ENCODE peak calls at places on chromosome 5, in four cellular contexts. Y is stimulated activated CD8-positive, alpha-beta memory T cell treated with anti-CD3 and anti-CD28 coated beads, Interleukin-2, amount 100 ng/mL, for 48 hours; S is tibial nerve; I is iris pigment epithelial cell. Z is an unnamed sample.

GRCh38 chr5:90022711-90023053 is 386.9 kb downstream of the CETN3 start:
- DNase-seq in I (peak; percentile 29), Y (no peak), S (no peak), Z (no peak)

GRCh38 chr5:97019435-97020117 is 83.7 kb downstream of the LNPEP start:
- DNase-seq in I (peak; percentile 82), S (no peak), Y (no peak), Z (no peak)

GRCh38 chr5:2149196-2149541 is 266.4 kb upstream of the IRX4 start:
- DNase-seq in S (no peak), I (peak; percentile 14), Y (no peak), Z (no peak)

GRCh38 chr5:54469655-54470054 is 14.2 kb downstream of the HSPB3 start:
- DNase-seq in I (peak; percentile 45), Y (no peak), S (no peak), Z (no peak)

GRCh38 chr5:173498286-173498685 is 118.2 kb downstream of the BOD1 start:
- DNase-seq in S (no peak), I (peak; percentile 77), Y (no peak), Z (no peak)

GRCh38 chr5:75262278-75262677 is 25.6 kb upstream of the ANKRD31 start:
- DNase-seq in Y (no peak), I (no peak), S (no peak), Z (no peak)

GRCh38 chr5:142108432-142109355 is at the start of gene NDFIP1:
- DNase-seq in Y (peak; percentile 79), S (peak; percentile 64), I (peak; percentile 81), Z (peak; percentile 80)

GRCh38 chr5:78647838-78648358 is 674 bp downstream of the LHFPL2 start:
- DNase-seq in Y (no peak), I (peak; percentile 60), S (peak; percentile 25), Z (peak; percentile 61)

GRCh38 chr5:83925321-83925877 is 204.7 kb upstream of the HAPLN1 start:
- DNase-seq in S (no peak), Y (no peak), I (peak; percentile 93), Z (no peak)

GRCh38 chr5:52853573-52854163 is 66.0 kb downstream of the ITGA1 start:
- DNase-seq in I (peak; percentile 52), Y (no peak), S (no peak), Z (no peak)

GRCh38 chr5:124064956-124065355 is 553.0 kb downstream of the CSNK1G3 start:
- DNase-seq in Y (no peak), I (no peak), S (no peak), Z (no peak)

GRCh38 chr5:39355324-39355723 is 9.0 kb downstream of the C9 start:
- DNase-seq in I (peak; percentile 30), S (no peak), Y (no peak), Z (no peak)

GRCh38 chr5:169980418-169981053 is at the start of gene INSYN2B:
- DNase-seq in S (peak; percentile 47), I (peak; percentile 88), Y (peak; percentile 7), Z (peak; percentile 91)

GRCh38 chr5:112407666-112408065 is 11.4 kb downstream of the EPB41L4A start:
- DNase-seq in I (no peak), S (no peak), Y (no peak), Z (no peak)

GRCh38 chr5:112918136-112918535 is 3.9 kb downstream of the REEP5 start:
- DNase-seq in I (no peak), Y (no peak), S (no peak), Z (no peak)

GRCh38 chr5:131252824-131253171 is 11.1 kb upstream of the CDC42SE2 start:
- DNase-seq in S (peak; percentile 43), Y (peak; percentile 63), I (no peak), Z (peak; percentile 27)

GRCh38 chr5:1639757-1640156 is 116.0 kb upstream of the LPCAT1 start:
- DNase-seq in Y (no peak), I (no peak), S (no peak), Z (no peak)

GRCh38 chr5:134437340-134438267 is 25.9 kb upstream of the CDKN2AIPNL start:
- DNase-seq in Y (no peak), I (no peak), S (no peak), Z (peak; percentile 7)

GRCh38 chr5:110105692-110106091 is 416.0 kb downstream of the MAN2A1 start:
- DNase-seq in I (peak; percentile 25), Y (no peak), S (no peak), Z (peak; percentile 4)

GRCh38 chr5:38598994-38599611 is 42.7 kb upstream of the LIFR start:
- DNase-seq in S (no peak), Y (no peak), I (peak; percentile 88), Z (no peak)

GRCh38 chr5:57777174-57777581 is 294.6 kb upstream of the ACTBL2 start:
- DNase-seq in S (no peak), Y (no peak), I (no peak), Z (no peak)

GRCh38 chr5:141135030-141135717 is at the start of gene PCDHB5:
- DNase-seq in Y (no peak), S (peak; percentile 33), I (peak; percentile 3), Z (peak; percentile 28)

GRCh38 chr5:132496631-132497487 is 6.3 kb upstream of the IRF1 start:
- DNase-seq in S (peak; percentile 78), I (peak; percentile 92), Y (peak; percentile 55), Z (peak; percentile 50)

GRCh38 chr5:179342577-179342976 is 2.7 kb downstream of the ADAMTS2 start:
- DNase-seq in I (peak; percentile 13), Y (no peak), S (no peak), Z (no peak)

GRCh38 chr5:75524071-75524470 is 12.4 kb downstream of the POLK start:
- DNase-seq in S (no peak), Y (no peak), I (peak; percentile 4), Z (no peak)

GRCh38 chr5:76199321-76200318 is 116.4 kb downstream of the SV2C start:
- DNase-seq in Y (no peak), I (no peak), S (no peak), Z (no peak)

GRCh38 chr5:178114325-178115135 is 1.2 kb downstream of the N4BP3 start:
- DNase-seq in I (no peak), Y (no peak), S (no peak), Z (no peak)

GRCh38 chr5:148586796-148587195 is 67.5 kb downstream of the HTR4 start:
- DNase-seq in I (no peak), Y (no peak), S (no peak), Z (no peak)

GRCh38 chr5:98368141-98368540 is 405.3 kb upstream of the RGMB start:
- DNase-seq in S (no peak), Y (no peak), I (peak; percentile 54), Z (no peak)

GRCh38 chr5:103669615-103670014 is 107.0 kb upstream of the NUDT12 start:
- DNase-seq in I (no peak), S (no peak), Y (no peak), Z (no peak)

GRCh38 chr5:58940446-58940845 is 357.6 kb downstream of the RAB3C start:
- DNase-seq in I (peak; percentile 41), Y (no peak), S (no peak), Z (no peak)

GRCh38 chr5:10552183-10553143 is 11.4 kb upstream of the ANKRD33B start:
- DNase-seq in I (peak; percentile 41), Y (no peak), S (no peak), Z (no peak)

GRCh38 chr5:122170630-122171029 is 41.3 kb downstream of the ZNF474 start:
- DNase-seq in I (peak; percentile 79), S (no peak), Y (no peak), Z (no peak)

GRCh38 chr5:171272996-171273970 is 35.8 kb upstream of the TLX3 start:
- DNase-seq in I (peak; percentile 65), S (no peak), Y (no peak), Z (no peak)

GRCh38 chr5:125552486-125552885 is 806.0 kb upstream of the ZNF608 start:
- DNase-seq in I (peak; percentile 49), Y (no peak), S (no peak), Z (no peak)

GRCh38 chr5:31382051-31382878 is 149.6 kb downstream of the DROSHA start:
- DNase-seq in Y (no peak), S (no peak), I (peak; percentile 69), Z (no peak)

GRCh38 chr5:137900925-137901817 is 11.9 kb downstream of the PKD2L2 start:
- DNase-seq in S (no peak), Y (no peak), I (no peak), Z (peak; percentile 72)

GRCh38 chr5:157198277-157199058 is 17.8 kb downstream of the ITK start:
- DNase-seq in Y (no peak), I (no peak), S (no peak), Z (no peak)

Z was measured in midbrain.